ENCODE peak calls at places on chromosomes 3 and 15, in ten cellular contexts. One of them, this sample, is unnamed.
A peak's percentile ranks its signal among the peaks of the same experiment; 100 is the strongest.

GRCh38 chr3:56862352-56863062 is 60.8 kb upstream of the ARHGEF3 start:
- DNase-seq in fibroblast of mammary gland: peak; percentile 87
- DNase-seq in HEK293T: no peak
- DNase-seq in Daoy: peak; percentile 61
- DNase-seq in epithelial cell of esophagus: peak; percentile 81
- DNase-seq in HTR-8/SVneo: peak; percentile 30
- DNase-seq in astrocyte of the cerebellum: peak; percentile 86
- DNase-seq in A172: peak; percentile 75
- DNase-seq in uterus: no peak
- DNase-seq in RPMI7951: peak; percentile 87
- DNase-seq in this sample: no peak

GRCh38 chr3:179026636-179027035 is 45.0 kb downstream of the ZMAT3 start:
- DNase-seq in fibroblast of mammary gland: peak; percentile 47
- DNase-seq in HEK293T: no peak
- DNase-seq in Daoy: no peak
- DNase-seq in epithelial cell of esophagus: no peak
- DNase-seq in HTR-8/SVneo: no peak
- DNase-seq in astrocyte of the cerebellum: no peak
- DNase-seq in A172: no peak
- DNase-seq in uterus: no peak
- DNase-seq in RPMI7951: no peak
- DNase-seq in this sample: no peak

GRCh38 chr15:59298255-59298856 is 74.3 kb downstream of the MYO1E start:
- DNase-seq in fibroblast of mammary gland: peak; percentile 32
- DNase-seq in HEK293T: no peak
- DNase-seq in Daoy: peak; percentile 77
- DNase-seq in epithelial cell of esophagus: peak; percentile 98
- DNase-seq in HTR-8/SVneo: no peak
- DNase-seq in astrocyte of the cerebellum: no peak
- DNase-seq in A172: no peak
- DNase-seq in uterus: no peak
- DNase-seq in RPMI7951: peak; percentile 33
- DNase-seq in this sample: no peak

GRCh38 chr15:64246364-64247189 is 83.8 kb upstream of the PPIB start:
- DNase-seq in fibroblast of mammary gland: peak; percentile 96
- DNase-seq in HEK293T: no peak
- DNase-seq in Daoy: peak; percentile 90
- DNase-seq in epithelial cell of esophagus: peak; percentile 95
- DNase-seq in HTR-8/SVneo: peak; percentile 67
- DNase-seq in astrocyte of the cerebellum: peak; percentile 60
- DNase-seq in A172: peak; percentile 84
- DNase-seq in uterus: no peak
- DNase-seq in RPMI7951: peak; percentile 95
- DNase-seq in this sample: peak; percentile 12

GRCh38 chr3:65751123-65751700 is 287.5 kb downstream of the MAGI1 start:
- DNase-seq in fibroblast of mammary gland: peak; percentile 29
- DNase-seq in HEK293T: peak; percentile 63
- DNase-seq in Daoy: peak; percentile 19
- DNase-seq in epithelial cell of esophagus: peak; percentile 48
- DNase-seq in HTR-8/SVneo: peak; percentile 17
- DNase-seq in astrocyte of the cerebellum: peak; percentile 11
- DNase-seq in A172: peak; percentile 15
- DNase-seq in uterus: no peak
- DNase-seq in RPMI7951: peak; percentile 39
- DNase-seq in this sample: no peak

GRCh38 chr3:111070772-111071256 is 802 bp upstream of the NECTIN3 start:
- DNase-seq in fibroblast of mammary gland: no peak
- DNase-seq in HEK293T: peak; percentile 53
- DNase-seq in Daoy: no peak
- DNase-seq in epithelial cell of esophagus: peak; percentile 62
- DNase-seq in HTR-8/SVneo: no peak
- DNase-seq in astrocyte of the cerebellum: peak; percentile 63
- DNase-seq in A172: no peak
- DNase-seq in uterus: no peak
- DNase-seq in RPMI7951: no peak
- DNase-seq in this sample: peak; percentile 24

GRCh38 chr3:125107861-125108567 is 52.2 kb upstream of the HEG1 start:
- DNase-seq in fibroblast of mammary gland: peak; percentile 92
- DNase-seq in HEK293T: no peak
- DNase-seq in Daoy: peak; percentile 79
- DNase-seq in epithelial cell of esophagus: peak; percentile 90
- DNase-seq in HTR-8/SVneo: no peak
- DNase-seq in astrocyte of the cerebellum: peak; percentile 59
- DNase-seq in A172: peak; percentile 88
- DNase-seq in uterus: no peak
- DNase-seq in RPMI7951: peak; percentile 83
- DNase-seq in this sample: no peak

GRCh38 chr3:60017631-60018030 is 967.8 kb upstream of the CFAP20DC start:
- DNase-seq in fibroblast of mammary gland: peak; percentile 1
- DNase-seq in HEK293T: no peak
- DNase-seq in Daoy: no peak
- DNase-seq in epithelial cell of esophagus: peak; percentile 31
- DNase-seq in HTR-8/SVneo: no peak
- DNase-seq in astrocyte of the cerebellum: peak; percentile 93
- DNase-seq in A172: peak; percentile 62
- DNase-seq in uterus: no peak
- DNase-seq in RPMI7951: peak; percentile 69
- DNase-seq in this sample: peak; percentile 73

GRCh38 chr3:71926242-71926560 is 141.3 kb upstream of the PROK2 start:
- DNase-seq in fibroblast of mammary gland: peak; percentile 27
- DNase-seq in HEK293T: peak; percentile 22
- DNase-seq in Daoy: peak; percentile 11
- DNase-seq in epithelial cell of esophagus: peak; percentile 75
- DNase-seq in HTR-8/SVneo: peak; percentile 19
- DNase-seq in astrocyte of the cerebellum: peak; percentile 6
- DNase-seq in A172: peak; percentile 8
- DNase-seq in uterus: no peak
- DNase-seq in RPMI7951: peak; percentile 21
- DNase-seq in this sample: no peak

GRCh38 chr3:182914341-182914740 is 66.0 kb downstream of the DCUN1D1 start:
- DNase-seq in fibroblast of mammary gland: no peak
- DNase-seq in HEK293T: no peak
- DNase-seq in Daoy: no peak
- DNase-seq in epithelial cell of esophagus: no peak
- DNase-seq in HTR-8/SVneo: no peak
- DNase-seq in astrocyte of the cerebellum: no peak
- DNase-seq in A172: no peak
- DNase-seq in uterus: no peak
- DNase-seq in RPMI7951: no peak
- DNase-seq in this sample: no peak

GRCh38 chr3:152470095-152470494 is 201.4 kb downstream of the MBNL1 start:
- DNase-seq in fibroblast of mammary gland: no peak
- DNase-seq in HEK293T: no peak
- DNase-seq in Daoy: no peak
- DNase-seq in epithelial cell of esophagus: no peak
- DNase-seq in HTR-8/SVneo: no peak
- DNase-seq in astrocyte of the cerebellum: no peak
- DNase-seq in A172: no peak
- DNase-seq in uterus: no peak
- DNase-seq in RPMI7951: no peak
- DNase-seq in this sample: no peak

GRCh38 chr15:67242665-67243064 is 11.8 kb downstream of the AAGAB start:
- DNase-seq in fibroblast of mammary gland: peak; percentile 24
- DNase-seq in HEK293T: no peak
- DNase-seq in Daoy: no peak
- DNase-seq in epithelial cell of esophagus: peak; percentile 64
- DNase-seq in HTR-8/SVneo: no peak
- DNase-seq in astrocyte of the cerebellum: no peak
- DNase-seq in A172: no peak
- DNase-seq in uterus: no peak
- DNase-seq in RPMI7951: peak; percentile 29
- DNase-seq in this sample: no peak

GRCh38 chr3:181302960-181303359 is 313.4 kb upstream of the DNAJC19 start:
- DNase-seq in fibroblast of mammary gland: no peak
- DNase-seq in HEK293T: no peak
- DNase-seq in Daoy: no peak
- DNase-seq in epithelial cell of esophagus: peak; percentile 16
- DNase-seq in HTR-8/SVneo: no peak
- DNase-seq in astrocyte of the cerebellum: no peak
- DNase-seq in A172: no peak
- DNase-seq in uterus: no peak
- DNase-seq in RPMI7951: no peak
- DNase-seq in this sample: no peak

GRCh38 chr3:187841552-187841951 is 96.3 kb upstream of the BCL6 start:
- DNase-seq in fibroblast of mammary gland: peak; percentile 13
- DNase-seq in HEK293T: no peak
- DNase-seq in Daoy: peak; percentile 43
- DNase-seq in epithelial cell of esophagus: peak; percentile 75
- DNase-seq in HTR-8/SVneo: peak; percentile 57
- DNase-seq in astrocyte of the cerebellum: no peak
- DNase-seq in A172: peak; percentile 82
- DNase-seq in uterus: no peak
- DNase-seq in RPMI7951: peak; percentile 44
- DNase-seq in this sample: no peak